ENCODE peak calls at places on chromosomes 6 and 20, in four cellular contexts. Z, M, F and B are unnamed samples.

GRCh38 chr6:35181933-35182612 is 31.7 kb upstream of the SCUBE3 start:
- DNase-seq in Z (peak; percentile 83), F (peak; percentile 72), M (no peak), B (peak; percentile 66)

GRCh38 chr20:61120595-61121515 is 131.2 kb upstream of the CDH4 start:
- DNase-seq in F (peak; percentile 76), M (peak; percentile 55), Z (peak; percentile 79), B (peak; percentile 48)

GRCh38 chr20:63739129-63740069 is at the start of gene SLC2A4RG:
- DNase-seq in M (peak; percentile 79), F (peak; percentile 63), Z (peak; percentile 74), B (peak; percentile 34)

GRCh38 chr6:136137008-136137689 is 113.0 kb downstream of the MTFR2 start:
- DNase-seq in Z (no peak), M (no peak), F (peak; percentile 35), B (peak; percentile 68)

GRCh38 chr20:63741354-63741675 is 1.7 kb downstream of the SLC2A4RG start:
- DNase-seq in Z (no peak), F (no peak), M (no peak), B (no peak)

GRCh38 chr6:158481612-158482473 is 78.0 kb upstream of the TMEM181 start:
- DNase-seq in M (no peak), F (peak; percentile 90), Z (peak; percentile 81), B (peak; percentile 80)

GRCh38 chr20:62494980-62495797 is 19.4 kb upstream of the GATA5 start:
- DNase-seq in F (no peak), Z (no peak), M (no peak), B (no peak)

GRCh38 chr20:48912065-48912464 is 9.4 kb upstream of the ARFGEF2 start:
- DNase-seq in Z (no peak), F (no peak), M (no peak), B (no peak)

GRCh38 chr20:47711046-47711752 is 74.1 kb downstream of the SULF2 start:
- DNase-seq in M (no peak), Z (no peak), F (no peak), B (no peak)

GRCh38 chr20:3046677-3047462 is 1.0 kb downstream of the MRPS26 start:
- DNase-seq in M (no peak), F (peak; percentile 73), Z (no peak), B (peak; percentile 26)

GRCh38 chr6:17015551-17016381 is 86.1 kb upstream of the STMND1 start:
- DNase-seq in F (no peak), M (no peak), Z (no peak), B (no peak)

GRCh38 chr20:54195483-54196472 is 12.1 kb upstream of the PFDN4 start:
- DNase-seq in Z (no peak), M (no peak), F (no peak), B (no peak)

GRCh38 chr6:20770776-20771175 is 236.5 kb downstream of the CDKAL1 start:
- DNase-seq in M (no peak), Z (no peak), F (no peak), B (no peak)

GRCh38 chr6:122198922-122199321 is 200.5 kb upstream of the HSF2 start:
- DNase-seq in M (no peak), Z (no peak), F (no peak), B (no peak)

GRCh38 chr6:22821664-22822320 is 252.4 kb downstream of the HDGFL1 start:
- DNase-seq in F (peak; percentile 35), Z (peak; percentile 32), M (no peak), B (peak; percentile 51)

GRCh38 chr6:38786486-38786885 is 71.4 kb downstream of the DNAH8 start:
- DNase-seq in Z (no peak), M (no peak), F (no peak), B (no peak)

GRCh38 chr6:142845143-142845571 is 99.8 kb downstream of the HIVEP2 start:
- DNase-seq in F (peak; percentile 42), Z (peak; percentile 62), M (no peak), B (peak; percentile 40)

GRCh38 chr6:142843344-142843743 is 101.6 kb downstream of the HIVEP2 start:
- DNase-seq in F (no peak), M (no peak), Z (peak; percentile 30), B (no peak)

GRCh38 chr6:142844065-142844755 is 100.8 kb downstream of the HIVEP2 start:
- DNase-seq in M (no peak), F (no peak), Z (peak; percentile 45), B (no peak)

GRCh38 chr6:142841915-142842314 is 103.1 kb downstream of the HIVEP2 start:
- DNase-seq in M (no peak), F (no peak), Z (no peak), B (no peak)

DNA sequence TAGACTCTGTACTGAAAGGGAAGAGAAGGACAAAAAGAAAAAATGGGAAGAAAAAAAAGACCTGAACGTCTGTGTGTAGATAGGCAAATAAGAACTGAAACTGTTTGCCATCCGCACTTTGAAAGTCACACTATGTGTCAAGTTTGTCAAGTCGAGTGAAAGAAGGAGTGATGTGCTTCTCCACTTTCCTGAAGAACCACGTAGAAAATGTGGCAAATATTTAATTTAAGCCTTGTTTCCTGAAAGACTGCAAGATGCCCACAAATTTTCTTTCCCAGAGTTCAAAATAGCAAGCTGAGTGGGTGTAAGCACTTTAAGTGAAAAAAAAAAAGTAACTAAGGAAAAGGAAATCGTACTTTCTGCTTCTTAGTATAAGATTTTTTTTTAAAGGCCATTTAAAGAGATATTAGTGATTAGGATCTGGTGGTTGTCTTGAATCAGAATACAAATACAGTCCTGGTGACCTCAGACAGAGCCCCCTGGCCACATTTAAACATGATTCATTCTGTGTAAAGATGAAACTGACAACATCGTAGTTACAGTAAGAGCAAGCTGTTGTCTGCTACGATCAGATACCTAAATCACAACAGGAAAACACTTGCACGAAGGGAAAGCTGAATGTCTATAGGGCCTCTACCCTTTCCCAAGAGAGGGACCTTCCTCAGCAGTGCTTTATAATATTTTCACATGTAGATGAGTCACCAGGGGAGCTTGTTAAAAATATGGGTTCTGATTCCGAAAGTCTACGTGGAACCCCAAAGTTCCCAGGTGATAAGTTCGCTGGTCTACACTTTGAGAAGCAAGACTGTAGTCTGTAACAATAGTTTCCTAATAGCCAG is 102.3 kb downstream of the HIVEP2 start:
- DNase-seq in F (peak; percentile 73), Z (peak; percentile 94), M (no peak), B (peak; percentile 82)
- H2AFZ ChIP-seq in F (no peak overlapping the region), Z (no peak overlapping the region), M (no peak overlapping the region), B (peak overlapping the region; percentile 12)

DNA sequence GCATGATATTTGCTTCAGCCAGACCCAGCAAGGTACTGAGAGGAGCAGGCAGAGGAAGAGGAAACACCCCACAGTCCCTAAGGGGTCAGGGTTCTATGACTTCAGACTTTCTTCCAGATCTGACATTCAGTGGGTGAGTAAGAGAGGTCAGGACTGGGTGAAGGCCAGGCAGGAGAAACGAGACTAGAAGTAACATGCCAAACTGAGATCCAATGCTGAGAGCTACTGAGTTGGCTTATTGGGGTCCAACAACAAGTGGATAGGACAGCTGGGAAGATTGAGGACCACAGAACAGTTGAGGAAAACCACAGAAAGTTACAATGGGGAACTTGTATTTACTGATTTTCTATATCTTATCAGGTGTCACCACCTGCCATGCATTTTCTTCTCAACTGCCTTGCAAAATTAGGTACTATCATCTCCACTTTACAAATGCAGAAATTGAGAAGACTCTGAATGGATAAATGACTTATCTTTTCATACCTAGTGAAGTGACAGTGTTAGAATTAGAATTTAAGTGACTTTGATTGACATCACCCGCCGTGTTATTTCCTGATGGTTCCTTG is 43.8 kb upstream of the HIVEP1 start:
- DNase-seq in F (no peak), M (no peak), Z (no peak), B (no peak)
- H3K9ac ChIP-seq in F (no peak overlapping the region), M (no peak overlapping the region), Z (no peak overlapping the region), B (no peak overlapping the region)

DNA sequence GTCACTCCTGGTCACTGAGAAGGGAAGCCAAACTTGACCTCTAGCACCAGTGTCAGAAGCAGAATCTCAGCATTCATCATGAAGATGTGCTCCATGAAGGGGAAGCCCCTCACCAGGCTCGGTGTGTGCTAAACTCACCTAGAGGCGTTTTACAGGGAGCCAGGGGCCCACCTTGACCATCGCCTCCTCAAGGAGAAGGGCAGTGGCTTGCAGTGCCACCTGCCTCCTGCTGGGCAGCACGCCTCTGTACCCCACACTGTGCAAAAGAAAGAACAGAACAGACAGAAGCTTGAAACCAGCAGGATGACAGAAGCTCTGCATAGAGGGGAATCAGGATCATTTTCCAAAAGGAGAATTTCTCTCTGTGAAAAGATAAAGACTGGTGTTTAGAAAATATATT is 39.7 kb downstream of the NOX3 start:
- DNase-seq in Z (no peak), M (no peak), F (no peak), B (no peak)
- H2AFZ ChIP-seq in Z (no peak overlapping the region), M (no peak overlapping the region), F (no peak overlapping the region), B (no peak overlapping the region)

GRCh38 chr6:166999145-166999844 is at the start of gene CEP43:
- DNase-seq in Z (peak; percentile 94), F (peak; percentile 94), M (peak; percentile 97), B (peak; percentile 82)

GRCh38 chr6:166998256-166999144 is 697 bp upstream of the CEP43 start:
- DNase-seq in Z (no peak), F (peak; percentile 24), M (peak; percentile 21), B (no peak)

GRCh38 chr6:166997768-166998255 is 1.4 kb upstream of the CEP43 start:
- DNase-seq in Z (peak; percentile 86), M (peak; percentile 42), F (peak; percentile 86), B (peak; percentile 60)

GRCh38 chr6:167000759-167001158 is 1.6 kb downstream of the CEP43 start:
- DNase-seq in M (no peak), Z (no peak), F (no peak), B (no peak)

GRCh38 chr6:166999845-167000253 is 652 bp downstream of the CEP43 start:
- DNase-seq in F (no peak), Z (peak; percentile 35), M (no peak), B (no peak)
- H3K9ac ChIP-seq in F (peak overlapping the region; percentile 76), Z (peak overlapping the region; percentile 89), M (peak overlapping the region; percentile 99), B (peak overlapping the region; percentile 87)

GRCh38 chr6:46130665-46131064 is 876 bp downstream of the ENPP4 start:
- DNase-seq in Z (no peak), M (no peak), F (no peak), B (no peak)
- H2AFZ ChIP-seq in Z (no peak overlapping the region), M (no peak overlapping the region), F (no peak overlapping the region), B (no peak overlapping the region)

DNA sequence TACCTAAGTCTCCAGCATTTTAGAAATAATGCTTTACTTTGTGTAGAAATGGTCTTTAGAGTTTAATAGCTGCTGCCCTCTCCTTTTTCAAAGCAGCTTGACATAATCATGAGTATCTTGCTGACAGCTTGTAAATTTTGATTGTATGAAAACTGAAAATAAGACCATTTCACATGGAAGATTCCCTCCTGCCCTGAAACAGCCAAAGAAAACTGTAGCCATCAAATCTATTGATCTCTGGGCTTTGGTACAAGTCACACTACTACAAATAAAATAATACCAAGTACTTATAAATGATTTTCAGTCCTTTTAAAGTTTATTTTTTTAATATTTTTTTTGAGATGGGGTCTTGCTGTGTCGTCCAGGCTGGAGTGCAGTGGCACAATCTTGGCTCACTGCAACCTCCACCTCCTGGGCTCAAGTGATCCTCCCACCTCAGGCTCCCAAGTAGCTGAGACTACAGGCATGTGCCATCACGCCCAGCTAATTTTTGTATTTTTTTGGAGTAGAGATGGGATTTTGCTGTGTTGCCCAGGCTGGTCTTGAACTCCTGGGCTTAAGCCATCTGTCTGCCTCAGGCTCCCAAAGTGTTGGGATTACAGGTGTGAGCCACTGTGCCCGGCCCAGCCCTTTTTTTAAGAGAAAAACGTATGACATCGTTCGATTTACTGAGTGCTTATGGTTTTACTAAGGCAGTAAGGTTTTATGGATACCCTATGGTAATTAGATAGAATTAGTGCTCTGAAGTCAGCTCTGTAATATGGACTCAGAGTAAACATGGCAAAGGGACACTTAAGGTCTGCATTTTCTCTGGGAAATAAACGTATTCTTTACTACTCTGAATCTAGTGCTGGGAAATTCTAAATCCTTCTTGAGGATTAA is 7.0 kb downstream of the PTPN1 start:
- DNase-seq in M (no peak), Z (no peak), F (no peak), B (no peak)
- H3K9ac ChIP-seq in M (no peak overlapping the region), Z (peak overlapping the region; percentile 15), F (no peak overlapping the region), B (peak overlapping the region; percentile 70)